ENCODE peak calls at places on chromosomes 1 and 21, in five cellular contexts. Q, D, Y, C and A are unnamed samples.

GRCh38 chr1:186841599-186841998 is 12.8 kb downstream of the PLA2G4A start:
- DNase-seq in C (no peak), D (no peak), Y (no peak), Q (no peak), A (no peak)

GRCh38 chr1:243595527-243596206 is 254.4 kb downstream of the AKT3 start:
- DNase-seq in Y (no peak), D (no peak), C (no peak), Q (no peak), A (no peak)

GRCh38 chr1:13730751-13731482 is 30.9 kb downstream of the PRDM2 start:
- DNase-seq in Q (peak; percentile 97), C (no peak), Y (peak; percentile 82), D (peak; percentile 81), A (no peak)

GRCh38 chr1:203325418-203326091 is 20.2 kb downstream of the BTG2 start:
- DNase-seq in Q (peak; percentile 83), C (no peak), D (peak; percentile 51), Y (no peak), A (no peak)

GRCh38 chr1:29581256-29581655 is 344.9 kb downstream of the PTPRU start:
- DNase-seq in Q (no peak), C (no peak), Y (no peak), D (no peak), A (no peak)

GRCh38 chr1:226737819-226738420 is 1.2 kb downstream of the ITPKB start:
- DNase-seq in C (no peak), Q (peak; percentile 73), Y (peak; percentile 49), D (no peak), A (peak; percentile 20)

GRCh38 chr1:23478896-23479790 is 4.8 kb downstream of the ASAP3 start:
- DNase-seq in Y (no peak), D (no peak), C (peak; percentile 38), Q (no peak), A (no peak)

GRCh38 chr1:156385534-156386031 is 16.6 kb downstream of the RHBG start:
- DNase-seq in Q (peak; percentile 85), C (peak; percentile 55), D (peak; percentile 77), Y (peak; percentile 87), A (peak; percentile 71)

GRCh38 chr1:231683439-231684165 is 57.0 kb downstream of the DISC1 start:
- DNase-seq in C (no peak), Q (no peak), Y (no peak), D (no peak), A (no peak)

GRCh38 chr1:231162300-231162969 is 577 bp downstream of the TRIM67 start:
- DNase-seq in D (peak; percentile 70), Y (peak; percentile 84), C (peak; percentile 54), Q (no peak), A (peak; percentile 79)

GRCh38 chr1:66648896-66649597 is 103.2 kb upstream of the DYNLT5 start:
- DNase-seq in Y (peak; percentile 13), Q (peak; percentile 12), D (peak; percentile 12), C (no peak), A (no peak)

GRCh38 chr1:6245086-6245868 is 1.3 kb downstream of the HES3 start:
- DNase-seq in C (peak; percentile 65), D (peak; percentile 90), Q (peak; percentile 74), Y (peak; percentile 95), A (peak; percentile 85)

GRCh38 chr1:69639159-69639558 is 71.4 kb downstream of the LRRC7 start:
- DNase-seq in C (no peak), D (no peak), Q (no peak), Y (no peak), A (no peak)

GRCh38 chr1:173900992-173901391 is 16.1 kb downstream of the SERPINC1 start:
- DNase-seq in C (no peak), Q (no peak), D (no peak), Y (no peak), A (no peak)

GRCh38 chr1:20486457-20487235 is 636 bp upstream of the CAMK2N1 start:
- DNase-seq in D (no peak), Q (no peak), Y (no peak), C (peak; percentile 92), A (peak; percentile 85)

GRCh38 chr1:64133036-64133435 is 70.4 kb upstream of the UBE2U start:
- DNase-seq in D (no peak), Y (no peak), C (no peak), Q (no peak), A (no peak)

GRCh38 chr1:94247146-94248094 is 10.0 kb upstream of the ARHGAP29 start:
- DNase-seq in Q (no peak), Y (peak; percentile 82), C (peak; percentile 82), D (peak; percentile 73), A (peak; percentile 88)

GRCh38 chr1:183306317-183307042 is 111.7 kb downstream of the NMNAT2 start:
- DNase-seq in C (no peak), Q (peak; percentile 55), D (no peak), Y (no peak), A (no peak)

GRCh38 chr1:32684167-32684811 is 18.3 kb downstream of the SYNC start:
- DNase-seq in C (no peak), D (no peak), Q (no peak), Y (no peak), A (no peak)

GRCh38 chr1:232422098-232422497 is 207.8 kb downstream of the SIPA1L2 start:
- DNase-seq in D (no peak), Q (no peak), C (no peak), Y (no peak), A (no peak)

GRCh38 chr1:24540051-24540905 is 15.6 kb upstream of the NCMAP start:
- DNase-seq in C (no peak), Y (no peak), D (no peak), Q (no peak), A (no peak)

GRCh38 chr1:66981679-66982078 is 56.9 kb downstream of the MIER1 start:
- DNase-seq in Y (peak; percentile 7), D (no peak), C (no peak), Q (peak; percentile 50), A (no peak)

GRCh38 chr1:162040657-162041056 is 17.0 kb upstream of the OLFML2B start:
- DNase-seq in D (no peak), Q (peak; percentile 14), C (no peak), Y (no peak), A (no peak)

GRCh38 chr21:21232320-21232719 is 234.1 kb downstream of the NCAM2 start:
- DNase-seq in D (no peak), Y (no peak), Q (no peak), C (no peak), A (no peak)

GRCh38 chr1:247833601-247834000 is 8.1 kb downstream of the OR11L1 start:
- DNase-seq in C (no peak), D (no peak), Y (no peak), Q (no peak), A (no peak)

GRCh38 chr1:66331641-66332523 is 202.1 kb upstream of the SGIP1 start:
- DNase-seq in Q (peak; percentile 61), D (no peak), Y (no peak), C (no peak), A (no peak)

GRCh38 chr1:7534061-7534825 is 236.9 kb upstream of the VAMP3 start:
- DNase-seq in D (no peak), Q (no peak), Y (no peak), C (no peak), A (no peak)

GRCh38 chr1:175188936-175189335 is 3.6 kb downstream of the KIAA0040 start:
- DNase-seq in Q (peak; percentile 92), D (peak; percentile 68), C (no peak), Y (peak; percentile 78), A (no peak)

GRCh38 chr1:107004421-107004820 is 52.1 kb upstream of the PRMT6 start:
- DNase-seq in Q (no peak), D (no peak), C (no peak), Y (no peak), A (no peak)

GRCh38 chr1:107010582-107010981 is 45.9 kb upstream of the PRMT6 start:
- DNase-seq in C (no peak), D (no peak), Y (no peak), Q (peak; percentile 56), A (no peak)

GRCh38 chr1:107003972-107004371 is 52.5 kb upstream of the PRMT6 start:
- DNase-seq in C (no peak), Y (no peak), Q (no peak), D (no peak), A (no peak)

DNA sequence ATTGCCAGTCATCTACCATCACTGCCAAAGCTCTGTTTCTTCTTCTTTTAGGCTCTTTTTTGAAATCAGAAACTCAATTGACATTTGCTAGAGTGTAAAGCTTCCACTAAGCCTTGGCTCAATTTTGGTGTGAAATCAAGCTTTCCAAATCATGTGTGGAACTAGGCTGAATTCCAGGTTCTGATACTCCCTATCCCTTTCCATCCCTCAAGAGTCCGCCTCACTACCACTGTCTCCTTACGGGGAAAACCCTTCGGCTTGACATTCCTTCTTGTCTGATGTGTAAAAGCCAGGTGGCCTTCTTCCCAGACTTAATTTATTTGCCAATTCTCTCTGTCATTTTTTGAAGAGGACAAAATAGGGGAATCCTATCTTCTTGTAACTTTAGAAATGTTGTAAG is 47.2 kb upstream of the PRMT6 start:
- DNase-seq in Q (no peak), Y (no peak), C (no peak), D (no peak), A (no peak)
- TF ChIP-seq CTCF in Q (no peak), Y (no peak), C (no peak), D (no peak), A (no peak)

DNA sequence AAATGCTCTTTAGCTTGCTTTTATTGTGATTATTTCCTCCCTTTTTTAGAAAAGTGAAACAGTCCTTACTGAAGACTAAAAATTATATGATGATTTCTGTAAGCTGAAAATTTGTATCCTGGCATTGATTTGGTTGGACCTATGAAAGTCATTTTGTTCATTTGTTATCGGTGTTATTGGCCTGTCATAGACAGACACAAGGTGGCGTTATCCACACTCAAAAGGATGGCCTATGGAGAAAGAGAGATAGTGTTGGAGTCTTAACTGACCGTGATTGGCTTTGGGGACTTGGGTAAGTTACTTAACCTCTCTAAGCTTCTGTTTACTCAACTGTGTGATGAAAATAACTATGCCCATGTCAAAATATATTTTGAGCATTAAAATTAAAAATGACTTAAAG is 203.6 kb upstream of the CHODL start:
- DNase-seq in D (no peak), Y (peak; percentile 1), C (peak; percentile 37), Q (peak; percentile 20), A (no peak)
- TF ChIP-seq CTCF in D (peak; percentile 34), Y (peak; percentile 21), C (peak; percentile 37), Q (peak; percentile 80), A (peak; percentile 33)

GRCh38 chr1:27356628-27357280 is 10.0 kb downstream of the MAP3K6 start:
- DNase-seq in D (no peak), Y (no peak), C (no peak), Q (peak; percentile 48), A (no peak)
- TF ChIP-seq CTCF in D (no peak), Y (no peak), C (no peak), Q (no peak), A (no peak)

DNA sequence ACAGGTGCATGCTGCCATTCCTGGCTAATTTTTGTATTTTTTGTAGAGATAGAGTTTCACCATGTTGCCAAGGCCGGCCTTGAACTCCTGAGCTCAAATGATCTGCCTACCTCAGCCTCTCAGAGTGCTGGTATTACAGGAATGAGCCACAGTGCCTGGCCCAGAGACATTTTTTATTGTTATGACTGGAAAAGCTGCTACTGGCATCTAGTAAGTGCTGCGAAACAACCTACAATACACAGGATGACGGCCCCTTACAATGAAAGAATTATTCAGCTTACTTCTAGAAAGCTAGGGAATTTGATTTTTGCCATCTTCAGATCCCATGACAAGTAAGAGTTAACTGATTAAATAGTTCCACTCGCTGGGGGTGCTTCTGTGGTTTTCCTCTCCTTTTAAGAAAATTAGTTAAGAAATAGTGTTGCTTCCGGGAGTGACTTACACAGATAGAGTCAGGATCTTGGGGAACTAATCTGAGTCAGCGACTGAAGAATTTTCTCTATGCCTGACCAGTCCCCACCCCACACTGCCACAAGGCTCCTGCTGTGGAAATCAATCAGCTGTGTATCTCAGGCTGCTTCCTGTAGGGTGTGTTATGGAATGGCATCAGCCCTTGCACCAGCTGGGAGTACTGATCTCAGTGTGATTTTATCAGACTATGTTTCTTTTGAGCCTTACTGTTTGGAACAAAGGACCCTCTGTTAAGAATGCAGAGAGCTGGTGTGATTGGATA is 93.0 kb upstream of the BMP8A start:
- DNase-seq in D (no peak), C (peak; percentile 69), Q (no peak), Y (no peak), A (no peak)
- TF ChIP-seq CTCF in D (no peak), C (no peak), Q (no peak), Y (no peak), A (no peak)